ENCODE peak calls at places on chromosomes 12 and 14, in six cellular contexts. One of them, this sample, is unnamed.

GRCh38 chr12:46664771-46665287 is 161.0 kb downstream of the SLC38A4 start:
- DNase-seq in thoracic aorta: no peak
- DNase-seq in right cardiac atrium: no peak
- DNase-seq in K562: no peak
- DNase-seq in cardiac fibroblast: peak; percentile 93
- DNase-seq in CD8-positive, alpha-beta T cell: no peak
- DNase-seq in this sample: peak; percentile 10

GRCh38 chr12:2722806-2723205 is 72.0 kb upstream of the FKBP4 start:
- DNase-seq in K562: no peak
- DNase-seq in CD8-positive, alpha-beta T cell: no peak
- DNase-seq in right cardiac atrium: no peak
- DNase-seq in cardiac fibroblast: peak; percentile 3
- DNase-seq in thoracic aorta: no peak
- DNase-seq in this sample: no peak

GRCh38 chr12:94429633-94430032 is 30.0 kb downstream of the CEP83 start:
- DNase-seq in right cardiac atrium: no peak
- DNase-seq in thoracic aorta: no peak
- DNase-seq in cardiac fibroblast: peak; percentile 6
- DNase-seq in K562: no peak
- DNase-seq in CD8-positive, alpha-beta T cell: no peak
- DNase-seq in this sample: peak; percentile 18

GRCh38 chr12:110765144-110765543 is 22.5 kb upstream of the PPP1CC start:
- DNase-seq in thoracic aorta: no peak
- DNase-seq in right cardiac atrium: no peak
- DNase-seq in CD8-positive, alpha-beta T cell: no peak
- DNase-seq in cardiac fibroblast: no peak
- DNase-seq in K562: no peak
- DNase-seq in this sample: no peak

GRCh38 chr14:73462078-73462715 is 3.9 kb upstream of the NUMB start:
- DNase-seq in right cardiac atrium: peak; percentile 83
- DNase-seq in CD8-positive, alpha-beta T cell: no peak
- DNase-seq in K562: peak; percentile 38
- DNase-seq in cardiac fibroblast: peak; percentile 51
- DNase-seq in thoracic aorta: no peak
- DNase-seq in this sample: no peak

GRCh38 chr12:91952916-91953315 is 192.7 kb downstream of the BTG1 start:
- DNase-seq in CD8-positive, alpha-beta T cell: no peak
- DNase-seq in cardiac fibroblast: no peak
- DNase-seq in right cardiac atrium: no peak
- DNase-seq in K562: no peak
- DNase-seq in thoracic aorta: no peak
- DNase-seq in this sample: no peak

GRCh38 chr12:108475396-108475795 is 39.7 kb upstream of the FICD start:
- DNase-seq in K562: no peak
- DNase-seq in thoracic aorta: no peak
- DNase-seq in right cardiac atrium: no peak
- DNase-seq in CD8-positive, alpha-beta T cell: no peak
- DNase-seq in cardiac fibroblast: no peak
- DNase-seq in this sample: no peak

GRCh38 chr12:109885616-109886015 is 5.3 kb upstream of the GLTP start:
- DNase-seq in right cardiac atrium: no peak
- DNase-seq in thoracic aorta: no peak
- DNase-seq in CD8-positive, alpha-beta T cell: no peak
- DNase-seq in cardiac fibroblast: peak; percentile 59
- DNase-seq in K562: no peak
- DNase-seq in this sample: no peak

GRCh38 chr14:68466491-68466977 is 326.3 kb downstream of the ZFP36L1 start:
- DNase-seq in thoracic aorta: no peak
- DNase-seq in K562: no peak
- DNase-seq in right cardiac atrium: peak; percentile 60
- DNase-seq in cardiac fibroblast: peak; percentile 95
- DNase-seq in CD8-positive, alpha-beta T cell: no peak
- DNase-seq in this sample: no peak
- H3K4me3 ChIP-seq in thoracic aorta: peak overlapping the region; percentile 25
- H3K4me3 ChIP-seq in K562: no peak overlapping the region
- H3K4me3 ChIP-seq in right cardiac atrium: no peak overlapping the region
- H3K4me3 ChIP-seq in cardiac fibroblast: peak overlapping the region; percentile 4
- H3K4me3 ChIP-seq in CD8-positive, alpha-beta T cell: no peak overlapping the region
- H3K4me3 ChIP-seq in this sample: no peak overlapping the region

DNA sequence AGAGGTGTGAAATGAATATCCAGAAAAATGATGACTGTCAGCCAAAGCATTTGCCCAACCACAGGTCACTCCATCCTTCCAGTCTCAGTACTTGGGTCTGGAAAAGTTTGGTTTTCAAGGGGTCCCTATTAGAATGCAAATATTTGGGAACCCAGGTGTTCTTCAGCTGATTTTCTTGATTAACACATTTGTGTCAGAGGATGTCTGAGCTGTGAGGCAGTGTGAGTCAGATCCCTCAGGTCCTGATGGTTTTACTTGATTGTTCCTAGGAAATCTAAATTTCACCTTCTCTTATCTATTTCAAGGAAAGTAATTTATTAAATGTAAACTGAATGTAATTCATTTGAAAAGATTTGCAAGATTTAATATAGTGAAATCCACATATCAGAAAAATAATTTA is 71.5 kb downstream of the SSPN start:
- DNase-seq in K562: no peak
- DNase-seq in cardiac fibroblast: no peak
- DNase-seq in thoracic aorta: no peak
- DNase-seq in right cardiac atrium: no peak
- DNase-seq in CD8-positive, alpha-beta T cell: no peak
- DNase-seq in this sample: no peak
- H3K4me3 ChIP-seq in K562: no peak overlapping the region
- H3K4me3 ChIP-seq in cardiac fibroblast: no peak overlapping the region
- H3K4me3 ChIP-seq in thoracic aorta: no peak overlapping the region
- H3K4me3 ChIP-seq in right cardiac atrium: no peak overlapping the region
- H3K4me3 ChIP-seq in CD8-positive, alpha-beta T cell: no peak overlapping the region
- H3K4me3 ChIP-seq in this sample: no peak overlapping the region

GRCh38 chr14:20512139-20512905 is 7.0 kb downstream of the RNASE10 start:
- DNase-seq in right cardiac atrium: no peak
- DNase-seq in cardiac fibroblast: peak; percentile 65
- DNase-seq in CD8-positive, alpha-beta T cell: no peak
- DNase-seq in K562: no peak
- DNase-seq in thoracic aorta: no peak
- DNase-seq in this sample: no peak

GRCh38 chr14:20515846-20516245 is 10.5 kb downstream of the RNASE10 start:
- DNase-seq in CD8-positive, alpha-beta T cell: no peak
- DNase-seq in cardiac fibroblast: peak; percentile 12
- DNase-seq in right cardiac atrium: no peak
- DNase-seq in K562: no peak
- DNase-seq in thoracic aorta: no peak
- DNase-seq in this sample: no peak

GRCh38 chr14:20522332-20522731 is 17.0 kb downstream of the RNASE10 start:
- DNase-seq in cardiac fibroblast: no peak
- DNase-seq in K562: no peak
- DNase-seq in CD8-positive, alpha-beta T cell: no peak
- DNase-seq in thoracic aorta: no peak
- DNase-seq in right cardiac atrium: no peak
- DNase-seq in this sample: no peak

GRCh38 chr14:20516921-20517320 is 11.6 kb downstream of the RNASE10 start:
- DNase-seq in cardiac fibroblast: peak; percentile 90
- DNase-seq in thoracic aorta: no peak
- DNase-seq in K562: no peak
- DNase-seq in CD8-positive, alpha-beta T cell: no peak
- DNase-seq in right cardiac atrium: no peak
- DNase-seq in this sample: no peak
- H3K4me3 ChIP-seq in cardiac fibroblast: no peak overlapping the region
- H3K4me3 ChIP-seq in thoracic aorta: no peak overlapping the region
- H3K4me3 ChIP-seq in K562: no peak overlapping the region
- H3K4me3 ChIP-seq in CD8-positive, alpha-beta T cell: no peak overlapping the region
- H3K4me3 ChIP-seq in right cardiac atrium: no peak overlapping the region
- H3K4me3 ChIP-seq in this sample: no peak overlapping the region

DNA sequence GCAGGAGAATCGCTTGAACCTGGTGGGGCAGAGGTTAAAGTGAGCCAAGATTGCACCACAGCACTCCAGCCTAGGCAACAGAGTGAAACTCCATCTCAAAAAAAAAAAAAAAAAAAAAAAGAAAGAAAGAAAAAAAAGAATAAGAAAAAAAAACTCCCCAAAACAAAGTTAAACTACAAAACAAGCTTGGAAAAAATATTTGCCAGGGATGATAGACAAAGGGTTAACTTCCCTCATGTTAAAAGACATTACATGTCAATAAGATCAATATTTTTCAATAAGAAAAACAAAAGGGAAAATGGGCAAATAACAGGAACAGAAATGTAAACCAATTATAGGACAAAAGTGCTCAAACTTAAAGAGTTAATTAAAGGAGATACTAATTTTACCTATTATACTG is 26.4 kb upstream of the HIGD1C start:
- DNase-seq in CD8-positive, alpha-beta T cell: no peak
- DNase-seq in K562: no peak
- DNase-seq in thoracic aorta: no peak
- DNase-seq in right cardiac atrium: no peak
- DNase-seq in cardiac fibroblast: no peak
- DNase-seq in this sample: no peak
- H3K4me3 ChIP-seq in CD8-positive, alpha-beta T cell: no peak overlapping the region
- H3K4me3 ChIP-seq in K562: peak overlapping the region; percentile 61
- H3K4me3 ChIP-seq in thoracic aorta: peak overlapping the region; percentile 96
- H3K4me3 ChIP-seq in right cardiac atrium: peak overlapping the region; percentile 99
- H3K4me3 ChIP-seq in cardiac fibroblast: peak overlapping the region; percentile 84
- H3K4me3 ChIP-seq in this sample: peak overlapping the region; percentile 63

DNA sequence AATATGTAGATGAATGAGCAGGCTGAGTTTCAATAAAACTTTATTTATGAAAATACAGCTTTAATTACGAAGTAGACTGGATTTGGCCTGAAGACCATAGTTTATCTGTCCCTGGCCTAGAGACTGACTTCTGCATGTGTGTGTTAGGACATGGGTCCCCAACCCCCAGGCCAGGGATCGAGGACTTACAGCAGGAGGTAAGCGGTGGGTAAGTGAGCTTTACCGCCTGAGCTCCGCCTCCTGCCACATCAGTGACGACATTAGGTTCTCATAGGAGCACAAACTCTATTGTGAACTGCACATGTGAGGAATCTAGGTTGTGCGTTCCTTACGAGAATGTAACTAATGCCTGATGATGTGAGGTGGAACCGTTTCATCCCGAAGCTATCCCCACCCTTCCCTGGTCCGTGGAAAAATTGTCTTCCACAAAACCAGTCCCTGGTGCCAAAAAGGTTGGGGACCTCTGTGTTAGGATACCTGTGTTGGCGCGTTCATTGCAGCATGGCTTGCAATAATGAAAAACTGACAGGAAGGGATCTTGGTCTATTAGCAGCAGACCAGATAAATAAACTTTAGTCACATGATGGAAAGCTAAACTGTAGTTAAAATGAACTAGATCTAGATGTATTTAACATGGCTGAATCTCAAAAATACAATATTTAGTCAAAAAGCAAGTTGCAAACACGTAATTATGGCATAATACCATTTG is 4.1 kb downstream of the GLRX5 start:
- DNase-seq in right cardiac atrium: peak; percentile 41
- DNase-seq in thoracic aorta: no peak
- DNase-seq in cardiac fibroblast: no peak
- DNase-seq in K562: no peak
- DNase-seq in CD8-positive, alpha-beta T cell: no peak
- DNase-seq in this sample: no peak
- H3K4me3 ChIP-seq in right cardiac atrium: no peak overlapping the region
- H3K4me3 ChIP-seq in thoracic aorta: no peak overlapping the region
- H3K4me3 ChIP-seq in cardiac fibroblast: no peak overlapping the region
- H3K4me3 ChIP-seq in K562: peak overlapping the region; percentile 25
- H3K4me3 ChIP-seq in CD8-positive, alpha-beta T cell: no peak overlapping the region
- H3K4me3 ChIP-seq in this sample: no peak overlapping the region

This sample was measured in GM12864.